ENCODE peak calls at places on chromosomes 4 and X, in five cellular contexts. One of them, this sample, is unnamed.

GRCh38 chr4:123415977-123416376 is 19.4 kb downstream of the SPRY1 start:
- DNase-seq in lung: no peak
- DNase-seq in ELF-1: no peak
- DNase-seq in astrocyte of the cerebellum: no peak
- DNase-seq in hypothalamus: no peak
- DNase-seq in this sample: peak; percentile 89

GRCh38 chrX:144494069-144494468 is 610.2 kb downstream of the UBE2NL start:
- DNase-seq in lung: no peak
- DNase-seq in ELF-1: no peak
- DNase-seq in astrocyte of the cerebellum: no peak
- DNase-seq in hypothalamus: no peak
- DNase-seq in this sample: no peak

GRCh38 chr4:185541251-185541671 is 6.0 kb upstream of the PDLIM3 start:
- DNase-seq in lung: peak; percentile 46
- DNase-seq in ELF-1: no peak
- DNase-seq in astrocyte of the cerebellum: peak; percentile 83
- DNase-seq in hypothalamus: peak; percentile 30
- DNase-seq in this sample: no peak

GRCh38 chr4:176436500-176436973 is 116.8 kb downstream of the SPCS3 start:
- DNase-seq in lung: no peak
- DNase-seq in ELF-1: no peak
- DNase-seq in astrocyte of the cerebellum: no peak
- DNase-seq in hypothalamus: no peak
- DNase-seq in this sample: no peak

GRCh38 chrX:133053854-133054565 is 42.9 kb downstream of the USP26 start:
- DNase-seq in lung: no peak
- DNase-seq in ELF-1: peak; percentile 39
- DNase-seq in astrocyte of the cerebellum: no peak
- DNase-seq in hypothalamus: no peak
- DNase-seq in this sample: no peak

GRCh38 chr4:38757945-38758344 is 24.8 kb downstream of the TLR10 start:
- DNase-seq in lung: no peak
- DNase-seq in ELF-1: peak; percentile 41
- DNase-seq in astrocyte of the cerebellum: no peak
- DNase-seq in hypothalamus: no peak
- DNase-seq in this sample: no peak

GRCh38 chr4:128880662-128881061 is 71.2 kb downstream of the JADE1 start:
- DNase-seq in lung: no peak
- DNase-seq in ELF-1: no peak
- DNase-seq in astrocyte of the cerebellum: no peak
- DNase-seq in hypothalamus: no peak
- DNase-seq in this sample: peak; percentile 21

GRCh38 chrX:148976571-148976970 is 476.2 kb downstream of the AFF2 start:
- DNase-seq in lung: no peak
- DNase-seq in ELF-1: no peak
- DNase-seq in astrocyte of the cerebellum: no peak
- DNase-seq in hypothalamus: no peak
- DNase-seq in this sample: no peak

GRCh38 chr4:148780426-148781005 is 338.3 kb upstream of the NR3C2 start:
- DNase-seq in lung: no peak
- DNase-seq in ELF-1: no peak
- DNase-seq in astrocyte of the cerebellum: no peak
- DNase-seq in hypothalamus: no peak
- DNase-seq in this sample: no peak

GRCh38 chr4:155999743-156000142 is 46.1 kb upstream of the CTSO start:
- DNase-seq in lung: no peak
- DNase-seq in ELF-1: peak; percentile 67
- DNase-seq in astrocyte of the cerebellum: no peak
- DNase-seq in hypothalamus: peak; percentile 0
- DNase-seq in this sample: no peak

GRCh38 chr4:1746265-1746691 is 25.0 kb downstream of the TACC3 start:
- DNase-seq in lung: peak; percentile 73
- DNase-seq in ELF-1: peak; percentile 93
- DNase-seq in astrocyte of the cerebellum: peak; percentile 22
- DNase-seq in hypothalamus: peak; percentile 46
- DNase-seq in this sample: peak; percentile 41

GRCh38 chrX:88937616-88938015 is 190.6 kb downstream of the CPXCR1 start:
- DNase-seq in lung: no peak
- DNase-seq in ELF-1: no peak
- DNase-seq in astrocyte of the cerebellum: no peak
- DNase-seq in hypothalamus: no peak
- DNase-seq in this sample: no peak

GRCh38 chr4:149555146-149555545 is 260.5 kb downstream of the IQCM start:
- DNase-seq in lung: no peak
- DNase-seq in ELF-1: no peak
- DNase-seq in astrocyte of the cerebellum: no peak
- DNase-seq in hypothalamus: no peak
- DNase-seq in this sample: no peak

GRCh38 chr4:38062088-38062893 is 102.1 kb downstream of the PTTG2 start:
- DNase-seq in lung: peak; percentile 75
- DNase-seq in ELF-1: peak; percentile 82
- DNase-seq in astrocyte of the cerebellum: peak; percentile 74
- DNase-seq in hypothalamus: peak; percentile 52
- DNase-seq in this sample: peak; percentile 58

GRCh38 chrX:31854716-31855115 is 782.9 kb upstream of the FTHL17 start:
- DNase-seq in lung: no peak
- DNase-seq in ELF-1: no peak
- DNase-seq in astrocyte of the cerebellum: no peak
- DNase-seq in hypothalamus: no peak
- DNase-seq in this sample: no peak

GRCh38 chrX:103356023-103356798 is at the start of gene TCEAL9:
- DNase-seq in lung: peak; percentile 52
- DNase-seq in ELF-1: peak; percentile 84
- DNase-seq in astrocyte of the cerebellum: peak; percentile 57
- DNase-seq in hypothalamus: peak; percentile 38
- DNase-seq in this sample: no peak

GRCh38 chr4:15778742-15779231 is 659 bp downstream of the CD38 start:
- DNase-seq in lung: peak; percentile 48
- DNase-seq in ELF-1: no peak
- DNase-seq in astrocyte of the cerebellum: no peak
- DNase-seq in hypothalamus: peak; percentile 72
- DNase-seq in this sample: peak; percentile 86

GRCh38 chrX:154348646-154349358 is 25.6 kb downstream of the FLNA start:
- DNase-seq in lung: no peak
- DNase-seq in ELF-1: peak; percentile 48
- DNase-seq in astrocyte of the cerebellum: no peak
- DNase-seq in hypothalamus: no peak
- DNase-seq in this sample: no peak

GRCh38 chrX:48636286-48636685 is 39.0 kb downstream of the WDR13 start:
- DNase-seq in lung: no peak
- DNase-seq in ELF-1: no peak
- DNase-seq in astrocyte of the cerebellum: no peak
- DNase-seq in hypothalamus: no peak
- DNase-seq in this sample: no peak

GRCh38 chr4:3201718-3202702 is 46.9 kb upstream of the MSANTD1 start:
- DNase-seq in lung: no peak
- DNase-seq in ELF-1: no peak
- DNase-seq in astrocyte of the cerebellum: peak; percentile 9
- DNase-seq in hypothalamus: no peak
- DNase-seq in this sample: peak; percentile 80

GRCh38 chrX:97267376-97267775 is 383.7 kb downstream of the RPA4 start:
- DNase-seq in lung: no peak
- DNase-seq in ELF-1: no peak
- DNase-seq in astrocyte of the cerebellum: no peak
- DNase-seq in hypothalamus: no peak
- DNase-seq in this sample: no peak

GRCh38 chr4:140739971-140740370 is 16.2 kb downstream of the TBC1D9 start:
- DNase-seq in lung: no peak
- DNase-seq in ELF-1: no peak
- DNase-seq in astrocyte of the cerebellum: no peak
- DNase-seq in hypothalamus: no peak
- DNase-seq in this sample: no peak

GRCh38 chr4:2269206-2269531 is 7.3 kb upstream of the MXD4 start:
- DNase-seq in lung: no peak
- DNase-seq in ELF-1: no peak
- DNase-seq in astrocyte of the cerebellum: no peak
- DNase-seq in hypothalamus: no peak
- DNase-seq in this sample: no peak

GRCh38 chrX:9846631-9847030 is 60.4 kb downstream of the SHROOM2 start:
- DNase-seq in lung: no peak
- DNase-seq in ELF-1: no peak
- DNase-seq in astrocyte of the cerebellum: no peak
- DNase-seq in hypothalamus: no peak
- DNase-seq in this sample: no peak

GRCh38 chrX:132483523-132483922 is 5.3 kb downstream of the MBNL3 start:
- DNase-seq in lung: no peak
- DNase-seq in ELF-1: no peak
- DNase-seq in astrocyte of the cerebellum: no peak
- DNase-seq in hypothalamus: no peak
- DNase-seq in this sample: no peak

GRCh38 chrX:39133971-39134370 is 332.7 kb downstream of the MID1IP1 start:
- DNase-seq in lung: no peak
- DNase-seq in ELF-1: no peak
- DNase-seq in astrocyte of the cerebellum: no peak
- DNase-seq in hypothalamus: no peak
- DNase-seq in this sample: no peak

GRCh38 chr4:54499308-54500074 is 158.3 kb upstream of the KIT start:
- DNase-seq in lung: no peak
- DNase-seq in ELF-1: peak; percentile 74
- DNase-seq in astrocyte of the cerebellum: peak; percentile 49
- DNase-seq in hypothalamus: no peak
- DNase-seq in this sample: no peak

GRCh38 chrX:53556868-53557267 is 122.7 kb upstream of the HSD17B10 start:
- DNase-seq in lung: no peak
- DNase-seq in ELF-1: no peak
- DNase-seq in astrocyte of the cerebellum: no peak
- DNase-seq in hypothalamus: no peak
- DNase-seq in this sample: no peak

GRCh38 chr4:182564966-182565365 is 321.8 kb downstream of the TENM3 start:
- DNase-seq in lung: no peak
- DNase-seq in ELF-1: no peak
- DNase-seq in astrocyte of the cerebellum: no peak
- DNase-seq in hypothalamus: no peak
- DNase-seq in this sample: no peak

GRCh38 chr4:173494013-173494970 is 35.7 kb downstream of the HAND2 start:
- DNase-seq in lung: peak; percentile 43
- DNase-seq in ELF-1: peak; percentile 84
- DNase-seq in astrocyte of the cerebellum: no peak
- DNase-seq in hypothalamus: peak; percentile 60
- DNase-seq in this sample: peak; percentile 35